ENCODE peak calls at places on chromosomes 2 and 18, in eight cellular contexts. One of them, this sample, is unnamed. For H3K36me3, the result is how much of the 10 kb centered on the place peaks cover.

GRCh38 chr2:70460333-70460732 is 93.3 kb downstream of the TGFA start:
- DNase-seq in endodermal cell: peak
- DNase-seq in kidney: no peak
- DNase-seq in left ventricle myocardium inferior: no peak
- DNase-seq in BJ: no peak
- DNase-seq in CD8-positive, alpha-beta T cell: no peak
- DNase-seq in PC-3: peak
- DNase-seq in lung: no peak
- DNase-seq in this sample: no peak

GRCh38 chr18:76339246-76339620 is 155.8 kb downstream of the ZNF516 start:
- DNase-seq in BJ: no peak
- DNase-seq in kidney: no peak
- DNase-seq in lung: no peak
- DNase-seq in left ventricle myocardium inferior: no peak
- DNase-seq in endodermal cell: no peak
- DNase-seq in CD8-positive, alpha-beta T cell: no peak
- DNase-seq in PC-3: no peak
- DNase-seq in this sample: no peak

GRCh38 chr18:2997846-2998599 is 14.9 kb downstream of the LPIN2 start:
- DNase-seq in left ventricle myocardium inferior: no peak
- DNase-seq in lung: no peak
- DNase-seq in kidney: no peak
- DNase-seq in endodermal cell: no peak
- DNase-seq in BJ: no peak
- DNase-seq in PC-3: no peak
- DNase-seq in CD8-positive, alpha-beta T cell: no peak
- DNase-seq in this sample: no peak

GRCh38 chr18:44885507-44885906 is 204.8 kb downstream of the SETBP1 start:
- DNase-seq in left ventricle myocardium inferior: no peak
- DNase-seq in lung: no peak
- DNase-seq in BJ: no peak
- DNase-seq in PC-3: no peak
- DNase-seq in CD8-positive, alpha-beta T cell: no peak
- DNase-seq in endodermal cell: no peak
- DNase-seq in kidney: no peak
- DNase-seq in this sample: no peak

GRCh38 chr18:39318462-39318861 is 1752.9 kb upstream of the CELF4 start:
- DNase-seq in endodermal cell: peak
- DNase-seq in lung: no peak
- DNase-seq in CD8-positive, alpha-beta T cell: no peak
- DNase-seq in BJ: no peak
- DNase-seq in left ventricle myocardium inferior: no peak
- DNase-seq in kidney: no peak
- DNase-seq in PC-3: no peak
- DNase-seq in this sample: no peak

GRCh38 chr2:214069254-214069653 is 341.6 kb upstream of the VWC2L start:
- DNase-seq in kidney: no peak
- DNase-seq in CD8-positive, alpha-beta T cell: no peak
- DNase-seq in endodermal cell: no peak
- DNase-seq in left ventricle myocardium inferior: no peak
- DNase-seq in PC-3: peak
- DNase-seq in BJ: peak
- DNase-seq in lung: no peak
- DNase-seq in this sample: no peak

GRCh38 chr2:143171817-143172216 is 42.6 kb downstream of the ARHGAP15 start:
- DNase-seq in kidney: no peak
- DNase-seq in BJ: no peak
- DNase-seq in endodermal cell: no peak
- DNase-seq in lung: no peak
- DNase-seq in PC-3: peak
- DNase-seq in CD8-positive, alpha-beta T cell: no peak
- DNase-seq in left ventricle myocardium inferior: no peak
- DNase-seq in this sample: no peak

GRCh38 chr2:8436585-8436984 is 245.3 kb upstream of the ID2 start:
- DNase-seq in left ventricle myocardium inferior: no peak
- DNase-seq in endodermal cell: peak
- DNase-seq in PC-3: no peak
- DNase-seq in BJ: no peak
- DNase-seq in kidney: no peak
- DNase-seq in CD8-positive, alpha-beta T cell: no peak
- DNase-seq in lung: no peak
- DNase-seq in this sample: no peak

GRCh38 chr18:13471971-13472628 is 253.5 kb downstream of the LDLRAD4 start:
- DNase-seq in BJ: no peak
- DNase-seq in endodermal cell: no peak
- DNase-seq in lung: no peak
- DNase-seq in PC-3: no peak
- DNase-seq in kidney: no peak
- DNase-seq in left ventricle myocardium inferior: no peak
- DNase-seq in CD8-positive, alpha-beta T cell: no peak
- DNase-seq in this sample: no peak

GRCh38 chr2:30255466-30256408 is 24.4 kb downstream of the LBH start:
- DNase-seq in BJ: no peak
- DNase-seq in CD8-positive, alpha-beta T cell: no peak
- DNase-seq in lung: no peak
- DNase-seq in endodermal cell: no peak
- DNase-seq in kidney: no peak
- DNase-seq in left ventricle myocardium inferior: no peak
- DNase-seq in PC-3: no peak
- DNase-seq in this sample: no peak

GRCh38 chr2:133489146-133489545 is 79.1 kb downstream of the NCKAP5 start:
- DNase-seq in BJ: no peak
- DNase-seq in CD8-positive, alpha-beta T cell: no peak
- DNase-seq in left ventricle myocardium inferior: no peak
- DNase-seq in PC-3: no peak
- DNase-seq in lung: no peak
- DNase-seq in endodermal cell: no peak
- DNase-seq in kidney: no peak
- DNase-seq in this sample: no peak

GRCh38 chr18:35936951-35937350 is 35.5 kb upstream of the RMP24 start:
- DNase-seq in endodermal cell: no peak
- DNase-seq in CD8-positive, alpha-beta T cell: no peak
- DNase-seq in PC-3: no peak
- DNase-seq in lung: peak
- DNase-seq in BJ: no peak
- DNase-seq in left ventricle myocardium inferior: no peak
- DNase-seq in kidney: no peak
- DNase-seq in this sample: no peak

GRCh38 chr2:15311926-15312325 is 249.2 kb downstream of the NBAS start:
- DNase-seq in CD8-positive, alpha-beta T cell: no peak
- DNase-seq in BJ: no peak
- DNase-seq in lung: no peak
- DNase-seq in left ventricle myocardium inferior: no peak
- DNase-seq in PC-3: no peak
- DNase-seq in endodermal cell: no peak
- DNase-seq in kidney: no peak
- DNase-seq in this sample: no peak

GRCh38 chr18:56593906-56594305 is 44.5 kb downstream of the TXNL1 start:
- DNase-seq in left ventricle myocardium inferior: no peak
- DNase-seq in BJ: no peak
- DNase-seq in kidney: no peak
- DNase-seq in lung: no peak
- DNase-seq in PC-3: peak
- DNase-seq in endodermal cell: no peak
- DNase-seq in CD8-positive, alpha-beta T cell: no peak
- DNase-seq in this sample: no peak

GRCh38 chr2:26347286-26347865 is 787 bp upstream of the ADGRF3 start:
- DNase-seq in lung: no peak
- DNase-seq in CD8-positive, alpha-beta T cell: no peak
- DNase-seq in PC-3: no peak
- DNase-seq in endodermal cell: no peak
- DNase-seq in kidney: no peak
- DNase-seq in BJ: no peak
- DNase-seq in left ventricle myocardium inferior: no peak
- DNase-seq in this sample: no peak

GRCh38 chr2:104378853-104379374 is 475.0 kb upstream of the POU3F3 start:
- DNase-seq in lung: no peak
- DNase-seq in BJ: no peak
- DNase-seq in CD8-positive, alpha-beta T cell: peak
- DNase-seq in kidney: no peak
- DNase-seq in left ventricle myocardium inferior: no peak
- DNase-seq in endodermal cell: peak
- DNase-seq in PC-3: no peak
- DNase-seq in this sample: no peak

GRCh38 chr2:239209806-239210205 is 191.0 kb downstream of the HDAC4 start:
- DNase-seq in left ventricle myocardium inferior: no peak
- DNase-seq in endodermal cell: no peak
- DNase-seq in CD8-positive, alpha-beta T cell: no peak
- DNase-seq in BJ: no peak
- DNase-seq in kidney: no peak
- DNase-seq in PC-3: no peak
- DNase-seq in lung: no peak
- DNase-seq in this sample: no peak

GRCh38 chr2:101047075-101047766 is 45.1 kb downstream of the RPL31 start:
- DNase-seq in endodermal cell: no peak
- DNase-seq in kidney: peak
- DNase-seq in PC-3: peak
- DNase-seq in CD8-positive, alpha-beta T cell: no peak
- DNase-seq in lung: no peak
- DNase-seq in BJ: no peak
- DNase-seq in left ventricle myocardium inferior: no peak
- DNase-seq in this sample: no peak

GRCh38 chr2:150272404-150272803 is 215.1 kb downstream of the RND3 start:
- DNase-seq in endodermal cell: no peak
- DNase-seq in BJ: no peak
- DNase-seq in left ventricle myocardium inferior: no peak
- DNase-seq in PC-3: no peak
- DNase-seq in kidney: no peak
- DNase-seq in CD8-positive, alpha-beta T cell: no peak
- DNase-seq in lung: no peak
- DNase-seq in this sample: no peak

GRCh38 chr2:218567797-218568189 is 358 bp downstream of the USP37 start:
- DNase-seq in BJ: no peak
- DNase-seq in PC-3: no peak
- DNase-seq in CD8-positive, alpha-beta T cell: no peak
- DNase-seq in endodermal cell: no peak
- DNase-seq in lung: no peak
- DNase-seq in kidney: no peak
- DNase-seq in left ventricle myocardium inferior: no peak
- DNase-seq in this sample: no peak

GRCh38 chr18:63586431-63586830 is 712 bp upstream of the SERPINB13 start:
- DNase-seq in kidney: no peak
- DNase-seq in left ventricle myocardium inferior: no peak
- DNase-seq in BJ: no peak
- DNase-seq in lung: no peak
- DNase-seq in endodermal cell: no peak
- DNase-seq in CD8-positive, alpha-beta T cell: no peak
- DNase-seq in PC-3: no peak
- DNase-seq in this sample: no peak

GRCh38 chr2:19349911-19350677 is 8.3 kb downstream of the OSR1 start:
- DNase-seq in kidney: peak
- DNase-seq in endodermal cell: peak
- DNase-seq in PC-3: peak
- DNase-seq in left ventricle myocardium inferior: peak
- DNase-seq in lung: no peak
- DNase-seq in BJ: no peak
- DNase-seq in CD8-positive, alpha-beta T cell: no peak
- DNase-seq in this sample: peak
- H3K4me3 ChIP-seq in kidney: no peak
- H3K4me3 ChIP-seq in endodermal cell: peak
- H3K4me3 ChIP-seq in PC-3: no peak
- H3K4me3 ChIP-seq in left ventricle myocardium inferior: peak
- H3K4me3 ChIP-seq in lung: no peak
- H3K4me3 ChIP-seq in BJ: no peak
- H3K4me3 ChIP-seq in CD8-positive, alpha-beta T cell: no peak
- H3K4me3 ChIP-seq in this sample: no peak

DNA sequence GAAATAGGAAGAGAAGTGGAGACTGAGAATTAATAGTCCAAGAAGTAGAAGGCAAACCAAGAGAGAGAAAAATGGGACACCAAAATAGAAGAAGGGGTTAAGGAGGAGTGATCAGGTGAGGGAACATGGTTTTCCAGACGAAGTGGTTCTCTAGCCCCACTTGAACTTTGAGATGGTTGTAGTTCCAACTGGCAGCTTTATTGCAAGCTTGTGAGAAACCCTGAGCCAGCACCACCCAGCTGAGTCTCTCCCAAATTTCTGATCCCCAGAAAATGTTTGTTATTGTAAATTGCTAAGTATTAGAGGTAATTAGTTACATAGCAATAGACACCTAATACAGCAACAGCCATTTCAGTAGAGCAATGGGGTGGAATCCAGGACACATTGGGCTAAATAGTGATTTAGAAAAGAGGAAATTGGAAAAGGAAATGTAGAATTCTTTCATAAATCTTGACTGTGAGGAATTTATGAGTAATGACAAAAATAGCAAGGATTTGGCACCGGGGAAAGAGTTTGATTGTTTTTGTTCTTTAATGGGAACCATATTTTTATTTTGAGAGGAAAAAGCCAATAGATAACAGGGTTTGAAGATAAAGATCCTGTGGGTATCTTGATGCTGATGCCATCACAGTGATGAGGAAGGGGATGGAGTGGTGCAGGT is 62.1 kb upstream of the XDH start:
- DNase-seq in lung: no peak
- DNase-seq in BJ: no peak
- DNase-seq in endodermal cell: no peak
- DNase-seq in PC-3: no peak
- DNase-seq in left ventricle myocardium inferior: no peak
- DNase-seq in kidney: no peak
- DNase-seq in CD8-positive, alpha-beta T cell: no peak
- DNase-seq in this sample: no peak
- TF ChIP-seq CTCF in lung: no peak
- TF ChIP-seq CTCF in BJ: no peak
- TF ChIP-seq CTCF in endodermal cell: no peak
- TF ChIP-seq CTCF in PC-3: no peak
- TF ChIP-seq CTCF in left ventricle myocardium inferior: no peak
- TF ChIP-seq CTCF in kidney: no peak
- TF ChIP-seq CTCF in CD8-positive, alpha-beta T cell: no peak
- TF ChIP-seq CTCF in this sample: no peak

GRCh38 chr2:43676322-43677050 is at the start of gene C1GALT1C1L:
- DNase-seq in left ventricle myocardium inferior: peak
- DNase-seq in PC-3: no peak
- DNase-seq in kidney: peak
- DNase-seq in endodermal cell: no peak
- DNase-seq in lung: peak
- DNase-seq in BJ: peak
- DNase-seq in CD8-positive, alpha-beta T cell: peak
- DNase-seq in this sample: no peak
- H3K36me3 ChIP-seq in left ventricle myocardium inferior: under half
- H3K36me3 ChIP-seq in PC-3: under half
- H3K36me3 ChIP-seq in kidney: under half
- H3K36me3 ChIP-seq in endodermal cell: under half
- H3K36me3 ChIP-seq in lung: under half
- H3K36me3 ChIP-seq in BJ: under half
- H3K36me3 ChIP-seq in CD8-positive, alpha-beta T cell: under half
- H3K36me3 ChIP-seq in this sample: under half

DNA sequence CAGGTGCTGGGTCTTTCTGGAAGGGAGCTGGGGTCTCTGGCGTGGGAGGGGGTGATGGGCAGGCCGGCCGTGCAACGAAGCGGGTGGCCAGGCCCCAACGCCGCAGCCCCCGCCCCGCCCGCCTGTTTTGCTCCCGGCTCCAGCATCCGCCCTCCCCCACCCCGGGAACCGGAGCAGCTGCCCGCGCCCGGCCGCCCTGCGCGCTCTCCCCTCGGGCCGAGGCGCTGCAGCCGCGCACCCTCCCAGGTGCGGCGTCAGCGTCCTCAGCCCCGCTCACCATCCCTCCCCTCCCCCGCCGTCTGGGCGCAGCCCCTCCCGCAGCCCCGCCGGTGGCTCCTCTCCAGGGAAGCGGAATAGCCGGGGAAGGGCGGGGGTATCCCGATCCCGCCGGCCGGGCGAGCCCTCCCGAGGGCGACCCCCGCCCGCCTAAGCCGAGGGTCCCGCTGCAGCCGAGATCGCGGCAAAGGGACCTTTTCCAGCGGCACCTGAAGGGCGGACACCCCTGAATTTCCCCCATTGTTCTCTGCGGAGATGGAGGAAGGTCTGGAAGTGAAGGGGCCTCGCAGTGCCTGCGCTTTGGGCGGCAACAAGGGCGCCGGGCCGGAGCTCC is 510 bp downstream of the KIF1A start:
- DNase-seq in endodermal cell: peak
- DNase-seq in lung: no peak
- DNase-seq in left ventricle myocardium inferior: peak
- DNase-seq in PC-3: no peak
- DNase-seq in kidney: no peak
- DNase-seq in CD8-positive, alpha-beta T cell: peak
- DNase-seq in BJ: no peak
- DNase-seq in this sample: no peak
- H3K4me3 ChIP-seq in endodermal cell: peak
- H3K4me3 ChIP-seq in lung: no peak
- H3K4me3 ChIP-seq in left ventricle myocardium inferior: peak
- H3K4me3 ChIP-seq in PC-3: no peak
- H3K4me3 ChIP-seq in kidney: no peak
- H3K4me3 ChIP-seq in CD8-positive, alpha-beta T cell: no peak
- H3K4me3 ChIP-seq in BJ: no peak
- H3K4me3 ChIP-seq in this sample: no peak